ENCODE peak calls at places on chromosomes 3 and 15, in five cellular contexts. One of them, this sample, is unnamed.

GRCh38 chr3:130963878-130964277 is 62.7 kb downstream of the ASTE1 start:
- DNase-seq in neural progenitor cell: peak
- DNase-seq in PC-3: peak
- DNase-seq in K562: no peak
- DNase-seq in mammary epithelial cell: peak
- DNase-seq in this sample: peak

GRCh38 chr15:50234764-50235163 is 30.8 kb downstream of the HDC start:
- DNase-seq in neural progenitor cell: no peak
- DNase-seq in PC-3: no peak
- DNase-seq in K562: no peak
- DNase-seq in mammary epithelial cell: no peak
- DNase-seq in this sample: no peak

GRCh38 chr3:44184319-44184953 is 57.2 kb upstream of the TOPAZ1 start:
- DNase-seq in neural progenitor cell: peak
- DNase-seq in PC-3: no peak
- DNase-seq in K562: no peak
- DNase-seq in mammary epithelial cell: no peak
- DNase-seq in this sample: no peak

GRCh38 chr3:196108075-196108743 is 26.3 kb upstream of the TFRC start:
- DNase-seq in neural progenitor cell: peak
- DNase-seq in PC-3: peak
- DNase-seq in K562: peak
- DNase-seq in mammary epithelial cell: no peak
- DNase-seq in this sample: peak

GRCh38 chr3:195140410-195140809 is 130.5 kb downstream of the XXYLT1 start:
- DNase-seq in neural progenitor cell: no peak
- DNase-seq in PC-3: no peak
- DNase-seq in K562: no peak
- DNase-seq in mammary epithelial cell: no peak
- DNase-seq in this sample: no peak

GRCh38 chr3:124272611-124273151 is 280.8 kb upstream of the ROPN1 start:
- DNase-seq in neural progenitor cell: no peak
- DNase-seq in PC-3: peak
- DNase-seq in K562: no peak
- DNase-seq in mammary epithelial cell: no peak
- DNase-seq in this sample: no peak

GRCh38 chr3:57726395-57726794 is 29.7 kb upstream of the SLMAP start:
- DNase-seq in neural progenitor cell: no peak
- DNase-seq in PC-3: no peak
- DNase-seq in K562: no peak
- DNase-seq in mammary epithelial cell: no peak
- DNase-seq in this sample: no peak

GRCh38 chr15:67564590-67565345 is 22.3 kb downstream of the MAP2K5 start:
- DNase-seq in neural progenitor cell: peak
- DNase-seq in PC-3: no peak
- DNase-seq in K562: no peak
- DNase-seq in mammary epithelial cell: no peak
- DNase-seq in this sample: no peak

GRCh38 chr15:101122266-101122665 is 129.6 kb downstream of the CHSY1 start:
- DNase-seq in neural progenitor cell: no peak
- DNase-seq in PC-3: no peak
- DNase-seq in K562: no peak
- DNase-seq in mammary epithelial cell: no peak
- DNase-seq in this sample: no peak

GRCh38 chr3:34072297-34072696 is 273.9 kb downstream of the PDCD6IP start:
- DNase-seq in neural progenitor cell: no peak
- DNase-seq in PC-3: no peak
- DNase-seq in K562: no peak
- DNase-seq in mammary epithelial cell: no peak
- DNase-seq in this sample: no peak

GRCh38 chr3:34075975-34076374 is 277.5 kb downstream of the PDCD6IP start:
- DNase-seq in neural progenitor cell: no peak
- DNase-seq in PC-3: no peak
- DNase-seq in K562: no peak
- DNase-seq in mammary epithelial cell: no peak
- DNase-seq in this sample: no peak

GRCh38 chr3:34073141-34073540 is 274.7 kb downstream of the PDCD6IP start:
- DNase-seq in neural progenitor cell: no peak
- DNase-seq in PC-3: no peak
- DNase-seq in K562: no peak
- DNase-seq in mammary epithelial cell: no peak
- DNase-seq in this sample: no peak

GRCh38 chr3:34070831-34071230 is 272.4 kb downstream of the PDCD6IP start:
- DNase-seq in neural progenitor cell: no peak
- DNase-seq in PC-3: no peak
- DNase-seq in K562: no peak
- DNase-seq in mammary epithelial cell: no peak
- DNase-seq in this sample: no peak

GRCh38 chr3:34073961-34074360 is 275.5 kb downstream of the PDCD6IP start:
- DNase-seq in neural progenitor cell: no peak
- DNase-seq in PC-3: no peak
- DNase-seq in K562: no peak
- DNase-seq in mammary epithelial cell: no peak
- DNase-seq in this sample: no peak
- H3K9ac ChIP-seq in neural progenitor cell: no peak
- H3K9ac ChIP-seq in PC-3: no peak
- H3K9ac ChIP-seq in K562: no peak
- H3K9ac ChIP-seq in mammary epithelial cell: no peak
- H3K9ac ChIP-seq in this sample: no peak

DNA sequence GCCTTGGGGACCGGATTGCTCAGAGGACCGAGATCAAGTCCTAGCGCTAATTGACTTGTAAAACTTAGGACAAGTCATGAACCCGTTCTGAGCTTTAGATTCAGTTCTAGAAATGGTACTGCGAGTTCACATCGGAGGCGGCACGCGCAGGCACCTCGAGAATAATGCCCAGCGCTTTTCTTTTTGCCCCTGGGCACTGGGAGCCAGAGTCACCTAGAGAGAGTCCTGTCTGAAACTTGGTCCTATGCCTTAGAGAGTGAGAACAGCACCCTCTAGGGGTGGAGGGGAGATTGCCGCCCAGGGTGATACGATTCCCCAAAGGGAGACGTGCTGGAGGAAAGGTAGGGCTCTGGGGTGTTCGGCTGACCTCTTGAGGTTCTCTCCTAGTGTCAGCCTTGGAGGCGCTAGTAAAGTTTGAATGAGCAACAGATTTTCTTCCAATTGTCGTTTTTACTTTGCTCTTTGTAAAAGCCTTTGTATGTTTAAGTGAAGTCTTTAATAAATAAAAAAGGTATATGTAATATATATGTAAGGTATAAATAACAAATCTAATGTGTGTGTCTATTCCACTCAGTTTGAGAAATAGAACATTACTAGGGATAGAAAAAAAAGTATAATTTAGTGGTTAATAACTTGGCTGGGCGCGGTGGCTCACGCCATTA is 826 bp downstream of the EEF1AKMT4 start:
- DNase-seq in neural progenitor cell: peak
- DNase-seq in PC-3: peak
- DNase-seq in K562: peak
- DNase-seq in mammary epithelial cell: peak
- DNase-seq in this sample: peak
- H3K9ac ChIP-seq in neural progenitor cell: no peak
- H3K9ac ChIP-seq in PC-3: peak
- H3K9ac ChIP-seq in K562: peak
- H3K9ac ChIP-seq in mammary epithelial cell: peak
- H3K9ac ChIP-seq in this sample: peak

DNA sequence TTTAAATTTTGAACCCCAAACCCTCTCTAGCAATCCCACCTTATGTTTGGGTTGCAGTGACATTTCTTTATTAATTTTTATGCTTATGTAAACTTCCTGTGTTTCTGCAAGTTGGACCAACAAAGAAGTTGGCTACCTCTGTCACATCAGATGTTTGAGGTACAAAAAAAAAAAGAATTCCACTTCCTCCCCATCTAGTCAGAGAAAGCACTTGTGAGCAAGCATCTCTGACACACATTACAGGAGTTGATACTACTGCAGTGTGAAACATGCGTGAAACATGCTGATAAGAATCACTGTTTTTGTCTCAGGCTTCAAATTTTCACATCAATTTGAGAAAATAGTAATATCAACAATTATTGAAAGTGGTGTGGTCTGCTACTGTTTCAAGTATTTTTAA is 1.3 kb downstream of the SCAANT1 start:
- DNase-seq in neural progenitor cell: no peak
- DNase-seq in PC-3: no peak
- DNase-seq in K562: no peak
- DNase-seq in mammary epithelial cell: peak
- DNase-seq in this sample: no peak
- H3K9ac ChIP-seq in neural progenitor cell: no peak
- H3K9ac ChIP-seq in PC-3: peak
- H3K9ac ChIP-seq in K562: no peak
- H3K9ac ChIP-seq in mammary epithelial cell: peak
- H3K9ac ChIP-seq in this sample: peak

GRCh38 chr15:29813009-29813408 is 9.3 kb downstream of the TJP1 start:
- DNase-seq in neural progenitor cell: no peak
- DNase-seq in PC-3: peak
- DNase-seq in K562: no peak
- DNase-seq in mammary epithelial cell: peak
- DNase-seq in this sample: no peak

GRCh38 chr15:29818141-29818540 is 4.1 kb downstream of the TJP1 start:
- DNase-seq in neural progenitor cell: no peak
- DNase-seq in PC-3: peak
- DNase-seq in K562: no peak
- DNase-seq in mammary epithelial cell: no peak
- DNase-seq in this sample: no peak

GRCh38 chr15:29815000-29815704 is 7.1 kb downstream of the TJP1 start:
- DNase-seq in neural progenitor cell: no peak
- DNase-seq in PC-3: peak
- DNase-seq in K562: peak
- DNase-seq in mammary epithelial cell: peak
- DNase-seq in this sample: no peak

GRCh38 chr15:29812384-29812694 is 9.9 kb downstream of the TJP1 start:
- DNase-seq in neural progenitor cell: no peak
- DNase-seq in PC-3: peak
- DNase-seq in K562: no peak
- DNase-seq in mammary epithelial cell: peak
- DNase-seq in this sample: peak

GRCh38 chr15:29815705-29816042 is 6.6 kb downstream of the TJP1 start:
- DNase-seq in neural progenitor cell: no peak
- DNase-seq in PC-3: no peak
- DNase-seq in K562: no peak
- DNase-seq in mammary epithelial cell: no peak
- DNase-seq in this sample: no peak
- H3K9ac ChIP-seq in neural progenitor cell: no peak
- H3K9ac ChIP-seq in PC-3: no peak
- H3K9ac ChIP-seq in K562: no peak
- H3K9ac ChIP-seq in mammary epithelial cell: no peak
- H3K9ac ChIP-seq in this sample: no peak

GRCh38 chr3:69435274-69436262 is 49.7 kb upstream of the FRMD4B start:
- DNase-seq in neural progenitor cell: no peak
- DNase-seq in PC-3: no peak
- DNase-seq in K562: no peak
- DNase-seq in mammary epithelial cell: no peak
- DNase-seq in this sample: no peak

GRCh38 chr3:69442771-69443197 is 56.9 kb upstream of the FRMD4B start:
- DNase-seq in neural progenitor cell: no peak
- DNase-seq in PC-3: no peak
- DNase-seq in K562: no peak
- DNase-seq in mammary epithelial cell: no peak
- DNase-seq in this sample: no peak

GRCh38 chr3:69443554-69443953 is 57.7 kb upstream of the FRMD4B start:
- DNase-seq in neural progenitor cell: no peak
- DNase-seq in PC-3: no peak
- DNase-seq in K562: no peak
- DNase-seq in mammary epithelial cell: no peak
- DNase-seq in this sample: no peak

GRCh38 chr3:69441028-69441427 is 55.1 kb upstream of the FRMD4B start:
- DNase-seq in neural progenitor cell: no peak
- DNase-seq in PC-3: peak
- DNase-seq in K562: no peak
- DNase-seq in mammary epithelial cell: no peak
- DNase-seq in this sample: no peak

GRCh38 chr3:69439683-69440270 is 53.9 kb upstream of the FRMD4B start:
- DNase-seq in neural progenitor cell: no peak
- DNase-seq in PC-3: peak
- DNase-seq in K562: no peak
- DNase-seq in mammary epithelial cell: no peak
- DNase-seq in this sample: no peak
- H3K9ac ChIP-seq in neural progenitor cell: no peak
- H3K9ac ChIP-seq in PC-3: no peak
- H3K9ac ChIP-seq in K562: no peak
- H3K9ac ChIP-seq in mammary epithelial cell: no peak
- H3K9ac ChIP-seq in this sample: no peak

GRCh38 chr15:35317217-35317616 is 228.7 kb downstream of the DPH6 start:
- DNase-seq in neural progenitor cell: no peak
- DNase-seq in PC-3: no peak
- DNase-seq in K562: no peak
- DNase-seq in mammary epithelial cell: no peak
- DNase-seq in this sample: no peak

GRCh38 chr15:35320158-35320780 is 225.7 kb downstream of the DPH6 start:
- DNase-seq in neural progenitor cell: no peak
- DNase-seq in PC-3: no peak
- DNase-seq in K562: no peak
- DNase-seq in mammary epithelial cell: no peak
- DNase-seq in this sample: no peak

GRCh38 chr15:35320911-35321310 is 225.1 kb downstream of the DPH6 start:
- DNase-seq in neural progenitor cell: no peak
- DNase-seq in PC-3: no peak
- DNase-seq in K562: no peak
- DNase-seq in mammary epithelial cell: no peak
- DNase-seq in this sample: no peak

GRCh38 chr15:35321926-35322325 is 224.0 kb downstream of the DPH6 start:
- DNase-seq in neural progenitor cell: no peak
- DNase-seq in PC-3: no peak
- DNase-seq in K562: no peak
- DNase-seq in mammary epithelial cell: no peak
- DNase-seq in this sample: no peak

DNA sequence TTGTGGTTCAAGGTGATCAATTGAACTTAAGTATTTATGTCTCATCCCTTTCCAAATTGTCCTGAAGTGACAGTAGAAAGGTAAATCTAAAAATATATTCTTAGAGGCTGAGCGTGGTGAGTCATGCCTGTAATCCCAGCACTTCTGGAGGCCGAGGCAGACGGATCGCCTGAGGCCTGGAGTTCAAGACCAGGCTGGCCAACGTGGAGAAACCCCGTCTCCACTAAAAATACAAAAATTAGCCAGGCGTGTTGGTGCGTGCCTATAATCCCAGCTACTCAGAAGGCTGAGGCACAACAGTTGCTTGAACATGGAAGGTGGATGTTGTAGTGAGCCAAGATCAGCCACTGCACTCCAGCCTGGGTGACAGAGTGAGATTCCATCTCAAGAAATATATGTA is 226.6 kb downstream of the DPH6 start:
- DNase-seq in neural progenitor cell: no peak
- DNase-seq in PC-3: no peak
- DNase-seq in K562: no peak
- DNase-seq in mammary epithelial cell: peak
- DNase-seq in this sample: peak
- H3K9ac ChIP-seq in neural progenitor cell: no peak
- H3K9ac ChIP-seq in PC-3: no peak
- H3K9ac ChIP-seq in K562: no peak
- H3K9ac ChIP-seq in mammary epithelial cell: no peak
- H3K9ac ChIP-seq in this sample: no peak

DNA sequence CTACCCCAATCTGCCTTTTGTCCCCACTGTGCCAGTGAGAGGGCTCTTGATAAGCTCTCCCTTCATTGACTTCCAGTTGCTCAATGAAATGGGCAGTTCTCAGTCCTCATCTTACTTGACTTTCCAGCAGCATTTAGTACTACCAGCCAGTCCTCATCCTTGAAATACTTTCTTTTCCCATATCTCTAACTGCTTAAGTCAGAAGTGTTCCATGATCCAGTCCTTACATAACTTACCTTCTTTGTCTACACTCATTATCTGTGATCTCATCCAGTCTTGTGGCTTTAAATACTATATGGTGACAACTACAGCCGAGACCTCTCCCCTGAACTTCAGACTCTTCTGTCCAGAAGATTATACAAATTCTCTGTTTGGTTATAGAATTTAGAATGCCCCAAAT is 28.7 kb downstream of the RARRES1 start:
- DNase-seq in neural progenitor cell: no peak
- DNase-seq in PC-3: no peak
- DNase-seq in K562: no peak
- DNase-seq in mammary epithelial cell: no peak
- DNase-seq in this sample: no peak
- H3K9ac ChIP-seq in neural progenitor cell: no peak
- H3K9ac ChIP-seq in PC-3: peak
- H3K9ac ChIP-seq in K562: no peak
- H3K9ac ChIP-seq in mammary epithelial cell: no peak
- H3K9ac ChIP-seq in this sample: no peak

This sample was measured in keratinocyte.